ENCODE peak calls at places on chromosomes 13 and 19, in four cellular contexts. S is dorsolateral prefrontal cortex; U is CD4-positive, CD25-positive, alpha-beta regulatory T cell; V is tibial artery. G is an unnamed sample.

GRCh38 chr13:57635541-57635940 is 4.0 kb downstream of the PCDH17 start:
- DNase-seq in U (no peak), V (no peak), S (no peak), G (no peak)

GRCh38 chr13:42561752-42562467 is 12.0 kb upstream of the TNFSF11 start:
- DNase-seq in S (no peak), U (no peak), V (no peak), G (no peak)

GRCh38 chr13:24625324-24625723 is 54.9 kb upstream of the ATP12A start:
- DNase-seq in U (no peak), V (no peak), S (no peak), G (no peak)

GRCh38 chr13:43044720-43045301 is 21.4 kb downstream of the DNAJC15 start:
- DNase-seq in V (no peak), S (no peak), U (no peak), G (no peak)

GRCh38 chr19:8615813-8616596 is 5.5 kb upstream of the ADAMTS10 start:
- DNase-seq in S (no peak), V (peak; percentile 81), U (peak; percentile 14), G (peak; percentile 65)

GRCh38 chr13:23378009-23378632 is 55.4 kb downstream of the SACS start:
- DNase-seq in U (no peak), V (peak; percentile 68), S (no peak), G (peak; percentile 92)

GRCh38 chr19:7506385-7507328 is 9.2 kb upstream of the ZNF358 start:
- DNase-seq in U (peak; percentile 23), V (peak; percentile 84), S (no peak), G (peak; percentile 95)

GRCh38 chr13:99960663-99961440 is 10.7 kb downstream of the ZIC5 start:
- DNase-seq in U (no peak), S (no peak), V (no peak), G (no peak)

GRCh38 chr13:32889986-32890565 is 126.1 kb upstream of the KL start:
- DNase-seq in U (no peak), S (no peak), V (no peak), G (peak; percentile 22)

GRCh38 chr19:34995551-34995950 is 4.6 kb upstream of the GRAMD1A start:
- DNase-seq in S (no peak), V (no peak), U (no peak), G (no peak)

GRCh38 chr13:97515643-97516042 is 81.7 kb downstream of the RAP2A start:
- DNase-seq in S (no peak), U (no peak), V (no peak), G (no peak)

GRCh38 chr19:18093439-18094161 is 4.0 kb upstream of the MAST3 start:
- DNase-seq in V (no peak), S (no peak), U (no peak), G (no peak)

GRCh38 chr13:105030851-105031250 is 1504.6 kb downstream of the EFNB2 start:
- DNase-seq in U (no peak), S (no peak), V (no peak), G (no peak)

GRCh38 chr19:35268546-35269424 is at the start of gene USF2:
- DNase-seq in S (peak; percentile 80), V (peak; percentile 84), U (peak; percentile 62), G (peak; percentile 86)

GRCh38 chr19:2251577-2252480 is 2.7 kb downstream of the AMH start:
- DNase-seq in V (no peak), S (no peak), U (no peak), G (no peak)
- H3K4me3 ChIP-seq in V (no peak overlapping the region), S (peak overlapping the region; percentile 15), U (no peak overlapping the region), G (no peak overlapping the region)

DNA sequence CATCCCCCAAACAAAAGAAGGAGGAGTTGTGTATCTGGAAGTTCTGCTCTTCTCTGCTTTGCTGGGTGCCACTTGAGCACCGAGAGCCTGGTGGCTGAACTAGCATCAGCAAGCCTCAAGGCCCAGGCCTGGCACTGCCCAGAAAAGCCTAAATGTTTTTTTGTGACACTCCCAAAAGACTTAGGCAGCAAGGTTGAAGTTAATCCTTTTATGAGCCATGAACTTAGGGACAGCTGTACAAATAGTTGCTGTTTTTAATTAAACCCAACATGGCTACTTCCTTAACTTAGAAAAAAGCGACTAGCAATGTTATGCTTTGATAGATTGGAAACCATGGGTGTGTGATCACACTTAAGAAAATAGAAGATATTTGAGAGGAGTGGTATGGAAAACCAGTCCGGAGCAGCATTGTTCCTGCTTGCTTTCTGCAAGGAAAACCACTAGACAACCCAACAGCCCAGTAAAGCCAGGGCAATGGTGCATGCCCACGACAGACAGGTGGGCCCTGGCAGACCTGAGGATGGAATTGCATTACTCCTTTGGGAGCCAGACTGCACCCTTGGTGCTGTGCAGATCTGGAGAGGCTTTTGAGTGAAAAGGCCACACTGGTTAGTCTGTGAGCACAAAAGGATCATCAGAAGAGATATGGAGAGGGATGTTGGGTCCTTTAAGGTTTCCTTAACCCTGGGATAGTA is 836 bp upstream of the DLEU7 start:
- DNase-seq in S (no peak), V (no peak), U (no peak), G (no peak)
- H3K4me3 ChIP-seq in S (peak overlapping the region; percentile 67), V (no peak overlapping the region), U (no peak overlapping the region), G (no peak overlapping the region)

GRCh38 chr19:53907690-53908089 is 1.4 kb upstream of the CACNG7 start:
- DNase-seq in U (no peak), V (no peak), S (no peak), G (no peak)

GRCh38 chr19:53910170-53910518 is 1.1 kb downstream of the CACNG7 start:
- DNase-seq in S (no peak), V (no peak), U (no peak), G (peak; percentile 31)

GRCh38 chr19:53908933-53909415 is at the start of gene CACNG7:
- DNase-seq in S (no peak), U (no peak), V (no peak), G (no peak)

GRCh38 chr19:53908106-53908932 is 759 bp upstream of the CACNG7 start:
- DNase-seq in S (peak; percentile 93), U (no peak), V (no peak), G (peak; percentile 67)

GRCh38 chr19:53909471-53910169 is 542 bp downstream of the CACNG7 start:
- DNase-seq in S (no peak), V (no peak), U (no peak), G (no peak)
- H3K4me3 ChIP-seq in S (peak overlapping the region; percentile 73), V (no peak overlapping the region), U (no peak overlapping the region), G (peak overlapping the region; percentile 59)

GRCh38 chr13:48320906-48321510 is 17.5 kb downstream of the RB1 start:
- DNase-seq in V (no peak), U (no peak), S (no peak), G (no peak)
- H3K4me3 ChIP-seq in V (peak overlapping the region; percentile 36), U (peak overlapping the region; percentile 72), S (peak overlapping the region; percentile 48), G (no peak overlapping the region)

G was measured in cardiac fibroblast.